ENCODE peak calls at places on chromosome 5, in five cellular contexts. Z is hypothalamus; D is SW480; K is stimulated activated CD4-positive, alpha-beta T cell treated with anti-CD3 and anti-CD28 coated beads, Interleukin-2, amount 100 ng/mL, for 48 hours; W is AG09319. V is an unnamed sample.

GRCh38 chr5:142215915-142216681 is 107.5 kb downstream of the NDFIP1 start:
- DNase-seq in Z (no peak), D (peak), K (no peak), W (peak), V (peak)

GRCh38 chr5:154464435-154464834 is 13.6 kb downstream of the HAND1 start:
- DNase-seq in Z (no peak), D (no peak), K (no peak), W (no peak), V (no peak)

GRCh38 chr5:100898504-100899346 is 4.4 kb downstream of the ST8SIA4 start:
- DNase-seq in Z (no peak), D (no peak), K (no peak), W (no peak), V (no peak)

GRCh38 chr5:93845376-93845775 is 104.0 kb upstream of the POU5F2 start:
- DNase-seq in Z (no peak), D (no peak), K (no peak), W (no peak), V (no peak)

GRCh38 chr5:54551292-54551691 is 33.7 kb downstream of the SNX18 start:
- DNase-seq in Z (no peak), D (no peak), K (no peak), W (no peak), V (no peak)

GRCh38 chr5:1086137-1086536 is 25.7 kb downstream of the SLC12A7 start:
- DNase-seq in Z (no peak), D (no peak), K (no peak), W (no peak), V (no peak)

GRCh38 chr5:31194458-31194808 is 947 bp downstream of the CDH6 start:
- DNase-seq in Z (no peak), D (no peak), K (no peak), W (no peak), V (no peak)

GRCh38 chr5:78268361-78268760 is 26.1 kb downstream of the AP3B1 start:
- DNase-seq in Z (no peak), D (no peak), K (no peak), W (no peak), V (no peak)

GRCh38 chr5:37575541-37576489 is 196.7 kb downstream of the WDR70 start:
- DNase-seq in Z (no peak), D (no peak), K (no peak), W (no peak), V (no peak)

GRCh38 chr5:177405805-177406204 is 3.6 kb downstream of the F12 start:
- DNase-seq in Z (no peak), D (no peak), K (no peak), W (no peak), V (no peak)

GRCh38 chr5:166883016-166883415 is 1408.4 kb upstream of the WWC1 start:
- DNase-seq in Z (no peak), D (no peak), K (no peak), W (no peak), V (no peak)

GRCh38 chr5:137888875-137889759 is at the start of gene PKD2L2:
- DNase-seq in Z (peak), D (no peak), K (peak), W (peak), V (no peak)

GRCh38 chr5:134132372-134133212 is 18.1 kb downstream of the TCF7 start:
- DNase-seq in Z (no peak), D (no peak), K (no peak), W (no peak), V (no peak)

GRCh38 chr5:83149671-83150070 is 72.3 kb downstream of the XRCC4 start:
- DNase-seq in Z (no peak), D (no peak), K (no peak), W (no peak), V (no peak)

GRCh38 chr5:151707566-151707965 is 20.9 kb upstream of the SPARC start:
- DNase-seq in Z (no peak), D (no peak), K (no peak), W (no peak), V (no peak)

GRCh38 chr5:98774192-98775046 is 956 bp downstream of the RGMB start:
- DNase-seq in Z (no peak), D (peak), K (peak), W (peak), V (peak)

GRCh38 chr5:79552984-79553383 is 39.0 kb upstream of the HOMER1 start:
- DNase-seq in Z (no peak), D (no peak), K (no peak), W (peak), V (no peak)

GRCh38 chr5:112555691-112556090 is 136.6 kb upstream of the EPB41L4A start:
- DNase-seq in Z (no peak), D (no peak), K (no peak), W (no peak), V (no peak)

GRCh38 chr5:133655966-133656365 is 43.6 kb upstream of the FSTL4 start:
- DNase-seq in Z (no peak), D (no peak), K (no peak), W (no peak), V (no peak)

GRCh38 chr5:151742870-151743294 is 15.5 kb downstream of the ATOX1 start:
- DNase-seq in Z (peak), D (peak), K (no peak), W (no peak), V (no peak)

GRCh38 chr5:57650360-57651069 is 167.9 kb upstream of the ACTBL2 start:
- DNase-seq in Z (no peak), D (peak), K (peak), W (peak), V (no peak)

GRCh38 chr5:31463341-31463740 is 68.6 kb downstream of the DROSHA start:
- DNase-seq in Z (no peak), D (no peak), K (no peak), W (no peak), V (no peak)

GRCh38 chr5:109486200-109486804 is 76.5 kb upstream of the PJA2 start:
- DNase-seq in Z (no peak), D (no peak), K (no peak), W (no peak), V (no peak)

GRCh38 chr5:143977891-143978448 is 166.0 kb downstream of the HMHB1 start:
- DNase-seq in Z (no peak), D (no peak), K (no peak), W (no peak), V (no peak)

GRCh38 chr5:173396311-173396993 is 68.2 kb upstream of the STC2 start:
- DNase-seq in Z (no peak), D (no peak), K (no peak), W (no peak), V (no peak)

GRCh38 chr5:74095871-74096270 is 469.9 kb downstream of the ARHGEF28 start:
- DNase-seq in Z (no peak), D (no peak), K (no peak), W (no peak), V (no peak)

GRCh38 chr5:140982083-140982716 is 15.9 kb downstream of the PCDHAC2 start:
- DNase-seq in Z (no peak), D (no peak), K (no peak), W (no peak), V (no peak)

GRCh38 chr5:136729901-136730355 is 364.6 kb upstream of the TRPC7 start:
- DNase-seq in Z (no peak), D (peak), K (no peak), W (no peak), V (no peak)

GRCh38 chr5:143194206-143194605 is 209.3 kb downstream of the NR3C1 start:
- DNase-seq in Z (no peak), D (no peak), K (no peak), W (no peak), V (no peak)

GRCh38 chr5:3740546-3741371 is 145.1 kb downstream of the IRX1 start:
- DNase-seq in Z (no peak), D (no peak), K (no peak), W (no peak), V (no peak)

GRCh38 chr5:173452098-173452497 is 123.9 kb upstream of the STC2 start:
- DNase-seq in Z (no peak), D (peak), K (no peak), W (no peak), V (no peak)

GRCh38 chr5:127367912-127368468 is 77.4 kb downstream of the MEGF10 start:
- DNase-seq in Z (no peak), D (no peak), K (no peak), W (no peak), V (no peak)

GRCh38 chr5:53123702-53124101 is 14.1 kb upstream of the MOCS2 start:
- DNase-seq in Z (no peak), D (no peak), K (no peak), W (no peak), V (no peak)

GRCh38 chr5:83745821-83746220 is 25.2 kb upstream of the HAPLN1 start:
- DNase-seq in Z (no peak), D (no peak), K (no peak), W (no peak), V (no peak)

GRCh38 chr5:80837679-80838078 is 122.5 kb upstream of the RASGRF2 start:
- DNase-seq in Z (no peak), D (no peak), K (no peak), W (no peak), V (no peak)

GRCh38 chr5:1502046-1502736 is 21.6 kb downstream of the LPCAT1 start:
- DNase-seq in Z (no peak), D (no peak), K (no peak), W (no peak), V (no peak)

GRCh38 chr5:151234476-151235238 is 10.8 kb upstream of the CCDC69 start:
- DNase-seq in Z (no peak), D (peak), K (no peak), W (peak), V (no peak)

GRCh38 chr5:161397448-161397847 is 149.1 kb downstream of the GABRB2 start:
- DNase-seq in Z (no peak), D (no peak), K (no peak), W (no peak), V (no peak)

GRCh38 chr5:14252793-14253192 is 109.7 kb downstream of the TRIO start:
- DNase-seq in Z (no peak), D (no peak), K (no peak), W (no peak), V (no peak)